ENCODE peak calls at places on chromosomes 1 and 21, in ten cellular contexts. D, Y, Z, L, V, T, S, A, F and W are unnamed samples. For H3K9me3, the result is how much of the 10 kb centered on the place peaks cover.

GRCh38 chr1:108096089-108096488 is 104.1 kb downstream of the SLC25A24 start:
- DNase-seq in D (no peak), Z (no peak), L (no peak), Y (no peak), A (no peak), F (no peak), T (no peak), S (no peak), V (no peak), W (no peak)

GRCh38 chr1:51313268-51313852 is 17.0 kb downstream of the TTC39A start:
- DNase-seq in T (peak), L (peak), V (no peak), Y (no peak), D (no peak), Z (no peak), F (no peak), S (peak), A (peak), W (no peak)

GRCh38 chr21:39730418-39731107 is 14.4 kb upstream of the IGSF5 start:
- DNase-seq in V (no peak), T (no peak), Z (no peak), Y (no peak), S (no peak), L (no peak), A (no peak), F (no peak), D (no peak), W (no peak)

GRCh38 chr21:45098867-45099266 is 24.5 kb downstream of the ADARB1 start:
- DNase-seq in Z (no peak), Y (no peak), A (peak), V (no peak), T (peak), L (peak), S (peak), D (no peak), F (no peak), W (peak)

GRCh38 chr1:160375788-160376524 is 9.1 kb downstream of the NHLH1 start:
- DNase-seq in Y (no peak), L (peak), D (no peak), V (no peak), S (no peak), T (peak), Z (no peak), A (no peak), F (no peak), W (no peak)

GRCh38 chr1:81682490-81682889 is 118.2 kb upstream of the ADGRL2 start:
- DNase-seq in L (peak), Z (no peak), A (no peak), V (no peak), F (no peak), S (peak), D (no peak), T (no peak), Y (peak), W (peak)

GRCh38 chr1:46068525-46068924 is 63.9 kb downstream of the PIK3R3 start:
- DNase-seq in V (no peak), Z (no peak), D (no peak), Y (no peak), S (no peak), T (no peak), A (no peak), L (no peak), F (no peak), W (no peak)

GRCh38 chr1:44501022-44501910 is 96.2 kb downstream of the RNF220 start:
- DNase-seq in L (peak), Y (no peak), A (no peak), S (no peak), D (peak), V (no peak), Z (no peak), T (no peak), F (no peak), W (no peak)

GRCh38 chr1:234400773-234401172 is 27.5 kb downstream of the COA6 start:
- DNase-seq in Z (no peak), A (no peak), T (no peak), S (no peak), Y (no peak), F (no peak), D (no peak), L (no peak), V (no peak), W (peak)

GRCh38 chr1:56798053-56798471 is 21.1 kb downstream of the FYB2 start:
- DNase-seq in D (no peak), L (peak), F (no peak), Z (no peak), Y (peak), S (no peak), V (no peak), A (no peak), T (no peak), W (peak)

GRCh38 chr1:183996396-183996795 is 41.1 kb downstream of the COLGALT2 start:
- DNase-seq in V (no peak), T (peak), F (no peak), D (no peak), Y (no peak), L (peak), Z (no peak), A (no peak), S (no peak), W (no peak)

GRCh38 chr1:107896946-107897345 is 68.0 kb downstream of the VAV3 start:
- DNase-seq in L (no peak), D (no peak), Y (no peak), T (no peak), F (no peak), A (no peak), S (no peak), Z (no peak), V (no peak), W (no peak)

GRCh38 chr21:43609501-43610340 is 49.6 kb downstream of the HSF2BP start:
- DNase-seq in T (no peak), Z (no peak), F (peak), V (peak), A (peak), S (peak), Y (peak), D (no peak), L (no peak), W (peak)

GRCh38 chr1:66752000-66752592 is at the start of gene DYNLT5:
- DNase-seq in T (no peak), D (peak), Y (peak), A (no peak), F (peak), Z (peak), L (peak), V (no peak), S (no peak), W (peak)

GRCh38 chr1:210535796-210536195 is 207.1 kb downstream of the HHAT start:
- DNase-seq in D (no peak), Y (no peak), V (no peak), A (no peak), Z (no peak), S (no peak), L (peak), F (no peak), T (no peak), W (no peak)

GRCh38 chr1:156801409-156802121 is 15.1 kb downstream of the SH2D2A start:
- DNase-seq in Z (peak), V (no peak), T (no peak), D (peak), Y (peak), S (no peak), F (no peak), L (no peak), A (no peak), W (peak)

GRCh38 chr1:83761084-83761760 is 237.7 kb downstream of the TTLL7 start:
- DNase-seq in D (no peak), A (no peak), Y (no peak), V (no peak), F (no peak), L (peak), T (no peak), S (no peak), Z (no peak), W (peak)

GRCh38 chr1:92538048-92538412 is 51.3 kb upstream of the GFI1 start:
- DNase-seq in S (no peak), Y (peak), F (no peak), V (no peak), Z (no peak), T (no peak), A (no peak), D (no peak), L (no peak), W (no peak)

GRCh38 chr1:160354388-160354985 is 11.3 kb downstream of the NCSTN start:
- DNase-seq in L (peak), F (no peak), A (peak), Y (peak), T (peak), D (no peak), V (no peak), Z (no peak), S (peak), W (peak)

GRCh38 chr1:240099748-240100147 is 8.1 kb downstream of the FMN2 start:
- DNase-seq in A (no peak), S (no peak), V (no peak), L (no peak), Y (no peak), F (no peak), Z (no peak), D (no peak), T (no peak), W (no peak)

GRCh38 chr21:41425954-41426655 is at the start of gene MX1:
- DNase-seq in D (peak), V (peak), A (peak), Z (peak), L (peak), T (no peak), Y (peak), F (peak), S (peak), W (peak)

GRCh38 chr1:85428471-85429077 is 36.4 kb downstream of the DDAH1 start:
- DNase-seq in S (no peak), D (no peak), A (no peak), V (no peak), T (no peak), F (no peak), Y (no peak), L (no peak), Z (no peak), W (no peak)

GRCh38 chr1:155175281-155175926 is 1.8 kb downstream of the TRIM46 start:
- DNase-seq in V (no peak), A (no peak), Z (no peak), T (no peak), D (no peak), F (no peak), L (no peak), Y (no peak), S (no peak), W (no peak)

DNA sequence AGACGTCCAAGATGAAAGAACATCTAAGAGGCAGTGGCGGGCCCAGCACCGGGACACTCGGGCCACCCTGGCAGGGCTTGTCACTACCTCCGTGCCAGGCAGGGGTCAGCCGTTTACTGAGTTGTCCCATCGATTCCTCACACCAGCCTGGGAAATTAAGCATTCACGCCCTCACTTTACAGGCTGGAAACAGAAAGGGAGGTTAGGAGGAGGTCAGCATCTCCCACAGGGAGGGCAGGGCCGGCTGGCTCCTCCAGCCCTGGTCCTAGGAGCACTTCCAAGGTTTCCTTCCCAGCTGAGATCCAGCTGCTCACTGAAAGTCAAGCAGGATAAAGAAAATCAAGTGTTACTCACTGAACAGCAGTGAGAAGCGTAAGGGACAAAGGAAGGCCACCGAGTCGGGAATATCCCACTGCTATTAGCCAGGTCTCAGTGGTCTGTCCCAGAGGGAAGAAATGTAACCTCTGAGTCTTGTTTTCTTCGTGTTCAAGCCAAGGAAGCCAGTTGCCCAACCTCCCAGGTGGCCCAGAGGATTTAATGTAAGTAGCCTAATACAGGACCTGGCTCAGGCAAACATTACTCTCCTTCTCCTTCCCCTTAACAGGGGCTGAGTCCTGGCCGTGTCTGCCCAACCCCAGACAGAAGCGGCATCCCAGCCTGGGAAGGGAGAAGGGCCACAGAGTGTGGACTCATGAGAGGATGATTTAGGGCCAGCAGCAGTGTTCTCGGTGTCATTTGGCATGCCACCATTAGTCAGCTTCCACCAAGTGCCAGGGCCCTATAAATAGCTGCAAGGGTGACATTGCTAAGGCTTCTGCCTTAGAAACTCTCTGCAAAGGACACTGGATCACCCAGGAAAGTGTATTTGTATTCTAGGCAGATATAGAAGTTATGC is 203.1 kb upstream of the GALNT2 start:
- DNase-seq in Y (no peak), Z (peak), V (no peak), D (peak), A (no peak), F (no peak), T (no peak), L (no peak), S (no peak), W (peak)
- H3K27ac ChIP-seq in Y (no peak), Z (peak), V (no peak), D (peak), A (no peak), F (no peak), T (no peak), L (no peak), S (no peak), W (peak)

DNA sequence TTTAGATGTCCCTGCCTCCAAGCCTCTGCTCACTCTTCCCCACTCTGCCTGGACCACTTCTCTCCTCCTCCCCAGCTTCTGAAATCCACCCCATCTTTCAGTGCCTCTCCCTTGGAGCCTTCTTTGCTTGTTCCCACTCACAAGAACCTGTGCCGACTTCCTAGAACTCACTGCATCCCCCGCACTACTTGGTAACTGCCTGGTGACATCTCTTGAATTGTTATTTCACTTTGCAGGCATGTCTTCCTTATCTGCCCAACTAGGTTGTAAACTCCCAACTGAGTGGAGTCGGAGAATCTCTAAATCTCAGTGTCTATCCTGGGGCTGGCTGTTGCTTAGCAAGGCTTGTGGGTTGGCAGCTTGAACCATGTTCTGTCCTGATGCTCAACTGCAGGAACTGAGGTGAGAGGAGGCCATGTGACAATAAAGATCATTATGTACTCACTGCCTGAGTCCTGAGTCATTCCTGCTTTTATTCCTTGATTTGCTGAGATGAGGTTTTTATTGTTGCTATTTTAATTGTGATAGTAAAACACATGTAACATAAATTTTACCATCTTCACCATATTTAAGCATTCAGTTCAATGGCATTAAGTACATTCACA is 3.9 kb downstream of the KPRP start:
- DNase-seq in S (no peak), T (no peak), L (no peak), Y (no peak), D (no peak), F (no peak), A (no peak), V (peak), Z (no peak), W (no peak)
- H3K9me3 ChIP-seq in S (under half), T (under half), L (under half), Y (under half), D (under half), F (under half), A (under half), V (under half), Z (under half), W (under half)

GRCh38 chr1:22639286-22639685 is 2.9 kb downstream of the C1QA start:
- DNase-seq in Y (peak), S (no peak), L (peak), F (no peak), Z (peak), T (peak), D (no peak), V (no peak), A (peak), W (peak)
- TF ChIP-seq CTCF in Y (peak), S (no peak), L (peak), F (no peak), Z (no peak), T (peak), D (no peak), V (no peak), A (no peak), W (peak)

GRCh38 chr1:9715536-9716226 is 64.2 kb downstream of the PIK3CD start:
- DNase-seq in Y (no peak), D (no peak), V (no peak), L (no peak), S (no peak), T (no peak), A (no peak), Z (no peak), F (no peak), W (no peak)

GRCh38 chr1:9717193-9718005 is 65.9 kb downstream of the PIK3CD start:
- DNase-seq in D (peak), Y (no peak), Z (peak), A (no peak), S (no peak), F (no peak), V (no peak), T (peak), L (no peak), W (peak)

GRCh38 chr1:9719978-9720722 is 68.6 kb downstream of the PIK3CD start:
- DNase-seq in Y (no peak), S (no peak), D (no peak), T (no peak), Z (no peak), A (no peak), F (no peak), L (peak), V (no peak), W (no peak)

GRCh38 chr1:9716404-9717192 is 65.1 kb downstream of the PIK3CD start:
- DNase-seq in Y (no peak), A (no peak), S (no peak), L (no peak), Z (no peak), F (no peak), V (no peak), D (no peak), T (no peak), W (no peak)

DNA sequence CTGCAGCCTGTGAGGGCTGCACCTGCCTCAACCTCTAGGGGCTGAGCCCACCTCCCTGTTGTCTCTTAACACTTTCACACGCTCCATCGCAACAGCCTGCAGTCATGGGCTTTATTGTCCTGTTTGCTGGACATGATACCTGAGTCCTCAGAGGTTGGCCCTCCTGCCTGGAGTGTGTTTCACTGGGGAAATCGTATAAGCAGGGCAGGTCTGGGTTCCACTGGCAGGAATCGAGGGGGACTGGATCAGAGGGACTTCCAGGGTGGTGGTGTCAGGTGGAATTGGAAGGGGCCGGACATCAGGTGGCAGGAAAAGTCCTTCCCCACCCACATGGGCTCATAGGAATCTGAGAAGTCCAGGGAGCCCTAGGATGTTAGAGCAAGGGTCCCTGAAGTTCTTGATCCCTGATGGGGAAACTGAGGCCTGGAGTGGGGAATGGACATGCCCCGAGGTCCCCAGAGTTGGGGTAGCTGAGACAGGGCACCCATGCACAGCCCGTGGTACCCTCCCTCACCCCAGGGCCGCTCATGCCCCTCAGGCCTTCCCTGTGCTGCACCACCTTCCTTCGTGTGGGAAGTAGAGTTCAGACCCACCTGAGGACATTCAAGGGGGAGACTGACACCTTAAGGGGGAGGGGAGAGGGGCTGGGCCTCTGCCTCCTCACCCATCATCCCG is 66.6 kb downstream of the PIK3CD start:
- DNase-seq in S (no peak), L (no peak), A (no peak), F (no peak), Z (no peak), Y (no peak), T (no peak), D (no peak), V (no peak), W (no peak)
- H3K27ac ChIP-seq in S (no peak), L (no peak), A (peak), F (no peak), Z (no peak), Y (no peak), T (peak), D (peak), V (no peak), W (no peak)

DNA sequence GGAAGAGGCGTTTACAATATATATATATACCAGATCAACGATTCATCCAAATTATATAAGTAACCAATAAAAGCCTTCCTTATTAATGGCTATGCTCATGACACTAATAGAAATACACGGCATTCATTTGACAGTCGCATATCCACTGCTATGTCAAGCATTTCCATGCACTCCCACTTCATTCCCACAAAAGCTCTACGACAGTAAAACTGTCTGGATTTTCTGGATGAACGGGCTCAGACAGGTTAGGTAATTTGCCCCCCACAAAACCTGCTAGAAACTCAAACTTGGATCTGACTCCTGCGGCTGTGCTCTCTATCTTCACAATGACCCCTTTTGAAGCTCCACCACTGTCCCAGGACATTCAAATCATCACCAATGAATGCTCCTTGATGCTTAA is 11.4 kb downstream of the DNAJC11 start:
- DNase-seq in T (no peak), Y (no peak), Z (no peak), D (no peak), A (no peak), L (no peak), S (no peak), F (no peak), V (no peak), W (no peak)
- H3K9me3 ChIP-seq in T (under half), Y (under half), Z (under half), D (under half), A (under half), L (under half), S (under half), F (under half), V (under half), W (under half)

GRCh38 chr1:119140177-119141019 is at the start of gene WARS2:
- DNase-seq in D (peak), T (peak), Z (peak), A (peak), S (peak), F (peak), L (peak), Y (peak), V (peak), W (peak)
- TF ChIP-seq CTCF in D (no peak), T (peak), Z (no peak), A (no peak), S (no peak), F (no peak), L (no peak), Y (peak), V (no peak), W (no peak)

GRCh38 chr1:208934933-208935332 is 648.6 kb upstream of the CAMK1G start:
- DNase-seq in Y (no peak), F (no peak), T (no peak), D (no peak), V (peak), A (no peak), Z (no peak), L (no peak), S (peak), W (no peak)
- H3K27ac ChIP-seq in Y (no peak), F (no peak), T (no peak), D (no peak), V (no peak), A (no peak), Z (no peak), L (no peak), S (peak), W (no peak)

GRCh38 chr1:2950926-2951305 is 70.4 kb upstream of the ACTRT2 start:
- DNase-seq in V (no peak), T (no peak), S (no peak), Z (peak), L (no peak), Y (no peak), D (no peak), A (no peak), F (no peak), W (no peak)

GRCh38 chr1:2952992-2953391 is 68.3 kb upstream of the ACTRT2 start:
- DNase-seq in A (no peak), Y (no peak), Z (no peak), T (no peak), S (no peak), F (no peak), L (no peak), D (no peak), V (no peak), W (no peak)

GRCh38 chr1:2951856-2952255 is 69.4 kb upstream of the ACTRT2 start:
- DNase-seq in Z (peak), T (no peak), A (no peak), Y (no peak), D (no peak), F (no peak), S (no peak), V (no peak), L (no peak), W (no peak)

GRCh38 chr1:2953688-2954285 is 67.5 kb upstream of the ACTRT2 start:
- DNase-seq in Y (no peak), S (no peak), D (no peak), L (no peak), Z (no peak), F (no peak), T (no peak), V (no peak), A (no peak), W (no peak)

GRCh38 chr1:2952371-2952770 is 68.9 kb upstream of the ACTRT2 start:
- DNase-seq in D (no peak), Z (peak), A (no peak), T (no peak), S (no peak), L (no peak), V (no peak), Y (no peak), F (no peak), W (no peak)
- H3K9me3 ChIP-seq in D (under half), Z (under half), A (under half), T (under half), S (under half), L (under half), V (under half), Y (under half), F (under half), W (under half)